ENCODE peak calls at places on chromosomes 13 and 19, in nine cellular contexts. F is fibroblast of mammary gland; E is T-helper 1 cell; Q is C1 segment of cervical spinal cord; H is CD4-positive, alpha-beta T cell; S is AG09319; V is fibroblast of the conjunctiva; W is stimulated activated CD4-positive, alpha-beta T cell treated with anti-CD3 and anti-CD28 coated beads, Interleukin-15, amount 100 ng/mL, for 1 hour; D is foreskin melanocyte. N is an unnamed sample.

GRCh38 chr13:73025212-73026012 is 33.4 kb upstream of the KLF5 start:
- DNase-seq in F (peak; percentile 4), E (no peak), Q (no peak), H (no peak), S (no peak), V (no peak), W (no peak), D (no peak), N (no peak)

GRCh38 chr19:33904681-33905080 is 108.0 kb downstream of the KCTD15 start:
- DNase-seq in F (no peak), E (no peak), Q (no peak), H (no peak), S (no peak), V (no peak), W (no peak), D (no peak), N (no peak)

GRCh38 chr19:28574212-28574611 is 638.7 kb downstream of the UQCRFS1 start:
- DNase-seq in F (no peak), E (no peak), Q (no peak), H (no peak), S (no peak), V (no peak), W (no peak), D (no peak), N (no peak)

GRCh38 chr19:35370722-35371121 is at the start of gene GPR42:
- DNase-seq in F (no peak), E (no peak), Q (no peak), H (no peak), S (no peak), V (no peak), W (no peak), D (no peak), N (no peak)

GRCh38 chr19:19224852-19225494 is 13.2 kb downstream of the NCAN start:
- DNase-seq in F (peak; percentile 50), E (peak; percentile 66), Q (no peak), H (peak; percentile 80), S (peak; percentile 8), V (no peak), W (peak; percentile 56), D (peak; percentile 48), N (peak; percentile 76)

GRCh38 chr13:37194428-37194861 is 89.0 kb upstream of the CSNK1A1L start:
- DNase-seq in F (peak; percentile 85), E (no peak), Q (no peak), H (no peak), S (no peak), V (peak; percentile 23), W (no peak), D (no peak), N (no peak)

GRCh38 chr19:3207466-3208242 is 16.8 kb upstream of the CELF5 start:
- DNase-seq in F (no peak), E (no peak), Q (no peak), H (no peak), S (no peak), V (no peak), W (no peak), D (no peak), N (no peak)

GRCh38 chr19:18793144-18794028 is 2.3 kb upstream of the COMP start:
- DNase-seq in F (no peak), E (no peak), Q (no peak), H (no peak), S (no peak), V (no peak), W (no peak), D (no peak), N (no peak)

GRCh38 chr19:7699422-7700127 is 2.4 kb downstream of the FCER2 start:
- DNase-seq in F (peak; percentile 29), E (no peak), Q (no peak), H (no peak), S (no peak), V (no peak), W (no peak), D (no peak), N (no peak)

GRCh38 chr13:59038824-59039223 is 1124.9 kb downstream of the DIAPH3 start:
- DNase-seq in F (no peak), E (no peak), Q (no peak), H (no peak), S (no peak), V (no peak), W (no peak), D (peak; percentile 6), N (no peak)

GRCh38 chr13:73870036-73870741 is 264.0 kb downstream of the KLF12 start:
- DNase-seq in F (peak; percentile 86), E (no peak), Q (no peak), H (no peak), S (no peak), V (no peak), W (no peak), D (no peak), N (no peak)

GRCh38 chr19:56076413-56076998 is 44.6 kb downstream of the ZNF787 start:
- DNase-seq in F (peak; percentile 57), E (peak; percentile 20), Q (no peak), H (no peak), S (peak; percentile 20), V (peak; percentile 32), W (no peak), D (peak; percentile 38), N (no peak)

GRCh38 chr13:111093634-111094033 is 21.5 kb upstream of the ARHGEF7 start:
- DNase-seq in F (no peak), E (no peak), Q (no peak), H (no peak), S (no peak), V (no peak), W (no peak), D (no peak), N (no peak)

GRCh38 chr13:79485451-79485850 is 4.5 kb downstream of the NDFIP2 start:
- DNase-seq in F (no peak), E (no peak), Q (no peak), H (no peak), S (no peak), V (no peak), W (no peak), D (no peak), N (no peak)

GRCh38 chr13:38933786-38934185 is 56.8 kb downstream of the STOML3 start:
- DNase-seq in F (no peak), E (no peak), Q (no peak), H (no peak), S (no peak), V (no peak), W (no peak), D (no peak), N (no peak)

GRCh38 chr13:107767119-107767518 is 448.2 kb downstream of the LIG4 start:
- DNase-seq in F (no peak), E (no peak), Q (no peak), H (no peak), S (no peak), V (no peak), W (no peak), D (no peak), N (no peak)

GRCh38 chr13:106555631-106556328 is 12.2 kb downstream of the ARGLU1 start:
- DNase-seq in F (no peak), E (no peak), Q (no peak), H (no peak), S (no peak), V (no peak), W (no peak), D (no peak), N (no peak)

GRCh38 chr13:105346141-105346766 is 1189.2 kb downstream of the EFNB2 start:
- DNase-seq in F (peak; percentile 41), E (no peak), Q (no peak), H (no peak), S (no peak), V (peak; percentile 47), W (no peak), D (no peak), N (no peak)

GRCh38 chr13:78341032-78341431 is 262.3 kb downstream of the POU4F1 start:
- DNase-seq in F (no peak), E (no peak), Q (no peak), H (no peak), S (no peak), V (no peak), W (no peak), D (no peak), N (no peak)

GRCh38 chr19:47032171-47032811 is 12.7 kb downstream of the NPAS1 start:
- DNase-seq in F (no peak), E (peak; percentile 60), Q (no peak), H (peak; percentile 72), S (no peak), V (no peak), W (peak; percentile 55), D (no peak), N (peak; percentile 32)

GRCh38 chr13:35891486-35891885 is 239.7 kb downstream of the DCLK1 start:
- DNase-seq in F (peak; percentile 27), E (no peak), Q (no peak), H (no peak), S (no peak), V (no peak), W (no peak), D (no peak), N (no peak)

GRCh38 chr13:39515231-39515630 is 87.8 kb downstream of the LHFPL6 start:
- DNase-seq in F (no peak), E (no peak), Q (no peak), H (no peak), S (no peak), V (no peak), W (no peak), D (no peak), N (no peak)